ENCODE peak calls at places on chromosomes 11 and 22, in eight cellular contexts. A is HCT116; Y is fibroblast of lung; W is CD8-positive, alpha-beta T cell; F is upper lobe of right lung; O is colonic mucosa; Q is kidney; K is neural progenitor cell. I is an unnamed sample. For H3K4me1, the result is how much of the 10 kb centered on the place peaks cover.

GRCh38 chr11:100914415-100914814 is 215.2 kb downstream of the PGR start:
- DNase-seq in A (no peak), F (no peak), W (no peak), Y (no peak), K (no peak), Q (no peak), O (no peak), I (no peak)

GRCh38 chr11:46345131-46345597 is 2.1 kb upstream of the DGKZ start:
- DNase-seq in Q (peak), A (no peak), W (no peak), K (peak), Y (no peak), F (peak), O (no peak), I (no peak)

GRCh38 chr11:33700425-33701271 is at the start of gene C11orf91:
- DNase-seq in A (peak), F (peak), W (peak), K (peak), Q (peak), O (peak), Y (peak), I (peak)

GRCh38 chr22:37128555-37129281 is 19.2 kb upstream of the TMPRSS6 start:
- DNase-seq in F (no peak), W (no peak), A (no peak), Q (no peak), O (no peak), K (no peak), Y (no peak), I (no peak)

GRCh38 chr22:47008208-47008885 is 245.9 kb downstream of the TBC1D22A start:
- DNase-seq in A (no peak), O (no peak), Q (peak), K (no peak), F (peak), Y (no peak), W (no peak), I (no peak)

GRCh38 chr11:87460269-87460668 is 422.5 kb downstream of the TMEM135 start:
- DNase-seq in O (no peak), A (no peak), K (no peak), Y (no peak), Q (no peak), F (no peak), W (no peak), I (no peak)

GRCh38 chr11:16098827-16099226 is 257.5 kb downstream of the SOX6 start:
- DNase-seq in Q (no peak), W (no peak), A (no peak), K (no peak), F (no peak), Y (no peak), O (no peak), I (no peak)

GRCh38 chr11:102085864-102086551 is 24.2 kb upstream of the YAP1 start:
- DNase-seq in W (no peak), Y (peak), Q (no peak), A (peak), F (no peak), K (no peak), O (no peak), I (no peak)

GRCh38 chr11:94968334-94968958 is 4.9 kb downstream of the CWC15 start:
- DNase-seq in F (no peak), Y (peak), Q (no peak), K (no peak), O (no peak), A (no peak), W (no peak), I (peak)

GRCh38 chr11:75583710-75584658 is 21.9 kb downstream of the SERPINH1 start:
- DNase-seq in Y (peak), O (peak), F (peak), W (no peak), K (peak), Q (peak), A (no peak), I (peak)

GRCh38 chr22:16965560-16965959 is 42.5 kb downstream of the GAB4 start:
- DNase-seq in F (no peak), W (no peak), O (no peak), Y (no peak), A (no peak), Q (peak), K (no peak), I (no peak)

GRCh38 chr11:12801976-12802375 is 127.8 kb downstream of the TEAD1 start:
- DNase-seq in A (no peak), F (no peak), O (no peak), Y (no peak), Q (no peak), W (no peak), K (no peak), I (no peak)

GRCh38 chr22:19806213-19807160 is 45.9 kb downstream of the TBX1 start:
- DNase-seq in Y (peak), F (peak), W (no peak), A (peak), K (no peak), O (peak), Q (peak), I (peak)

GRCh38 chr11:35318977-35319925 is 100.1 kb downstream of the SLC1A2 start:
- DNase-seq in K (no peak), Q (no peak), A (no peak), W (no peak), Y (peak), O (no peak), F (no peak), I (peak)

GRCh38 chr11:60960405-60960804 is 8.4 kb upstream of the SLC15A3 start:
- DNase-seq in W (no peak), K (no peak), Y (no peak), A (no peak), F (no peak), Q (no peak), O (no peak), I (no peak)

GRCh38 chr11:131924446-131925240 is 554.2 kb downstream of the NTM start:
- DNase-seq in Q (no peak), Y (peak), O (no peak), W (no peak), K (no peak), A (no peak), F (no peak), I (no peak)

GRCh38 chr22:39900306-39901227 is at the start of gene GRAP2:
- DNase-seq in A (no peak), Y (no peak), F (no peak), W (peak), K (no peak), O (no peak), Q (no peak), I (no peak)

GRCh38 chr11:120188371-120188770 is 22.5 kb upstream of the OAF start:
- DNase-seq in K (no peak), Y (no peak), W (no peak), Q (no peak), A (no peak), O (no peak), F (peak), I (no peak)

GRCh38 chr11:86145439-86146156 is 76.7 kb upstream of the PICALM start:
- DNase-seq in F (no peak), Q (no peak), W (no peak), O (no peak), A (no peak), K (no peak), Y (no peak), I (no peak)

GRCh38 chr22:43241138-43241597 is 54.2 kb upstream of the TTLL12 start:
- DNase-seq in O (no peak), W (no peak), Q (no peak), F (peak), K (no peak), A (no peak), Y (no peak), I (no peak)

GRCh38 chr11:2445107-2445947 is 519 bp downstream of the KCNQ1 start:
- DNase-seq in F (peak), A (no peak), Y (no peak), Q (peak), O (peak), K (peak), W (no peak), I (no peak)

GRCh38 chr11:85299247-85299646 is 327.9 kb downstream of the DLG2 start:
- DNase-seq in Q (no peak), W (no peak), K (no peak), A (no peak), O (peak), Y (peak), F (no peak), I (peak)

GRCh38 chr11:113332638-113333329 is 18.4 kb downstream of the TTC12 start:
- DNase-seq in F (no peak), Q (no peak), O (no peak), Y (no peak), A (no peak), K (no peak), W (no peak), I (no peak)

GRCh38 chr11:35288817-35289541 is 130.4 kb downstream of the SLC1A2 start:
- DNase-seq in Y (peak), A (no peak), F (no peak), O (no peak), W (no peak), K (no peak), Q (no peak), I (no peak)

GRCh38 chr11:122068096-122068495 is 47.9 kb downstream of the BLID start:
- DNase-seq in A (no peak), Q (no peak), Y (peak), W (no peak), F (no peak), K (no peak), O (no peak), I (no peak)

GRCh38 chr22:40313007-40313406 is 33.3 kb upstream of the ADSL start:
- DNase-seq in Y (no peak), Q (no peak), A (no peak), O (no peak), W (no peak), F (no peak), K (no peak), I (no peak)

GRCh38 chr11:77287615-77288273 is 13.7 kb downstream of the GDPD4 start:
- DNase-seq in K (no peak), Y (peak), O (no peak), F (no peak), W (no peak), Q (no peak), A (no peak), I (peak)

GRCh38 chr11:64305691-64306562 is 603 bp downstream of the ESRRA start:
- DNase-seq in K (peak), W (peak), Y (peak), O (peak), A (peak), F (peak), Q (peak), I (peak)

GRCh38 chr22:27731621-27732020 is 69.9 kb downstream of the MN1 start:
- DNase-seq in A (no peak), Q (no peak), F (peak), W (no peak), O (no peak), Y (no peak), K (no peak), I (no peak)

GRCh38 chr11:6617315-6617781 is 1.9 kb downstream of the TPP1 start:
- DNase-seq in Q (peak), Y (no peak), K (no peak), O (no peak), W (no peak), F (no peak), A (no peak), I (peak)

GRCh38 chr11:34036456-34036855 is 15.1 kb upstream of the CAPRIN1 start:
- DNase-seq in O (no peak), F (no peak), Q (no peak), A (no peak), K (no peak), Y (no peak), W (no peak), I (peak)

GRCh38 chr11:122258446-122258994 is 142.5 kb upstream of the BLID start:
- DNase-seq in W (no peak), F (no peak), A (no peak), K (no peak), Y (peak), O (no peak), Q (no peak), I (peak)

GRCh38 chr11:81869337-81870065 is 864.2 kb downstream of the FAM181B start:
- DNase-seq in A (no peak), K (no peak), Y (peak), W (peak), O (peak), Q (no peak), F (no peak), I (no peak)

GRCh38 chr11:66745356-66746235 is 16.6 kb upstream of the SPTBN2 start:
- DNase-seq in O (peak), F (peak), A (no peak), K (peak), Y (no peak), W (peak), Q (peak), I (no peak)

GRCh38 chr22:46775789-46776485 is 13.5 kb downstream of the TBC1D22A start:
- DNase-seq in O (no peak), Y (no peak), A (no peak), W (no peak), Q (peak), F (no peak), K (no peak), I (no peak)

GRCh38 chr11:76086713-76087635 is 119.3 kb downstream of the WNT11 start:
- DNase-seq in O (no peak), Y (peak), A (no peak), K (no peak), F (no peak), Q (no peak), W (no peak), I (no peak)

GRCh38 chr11:34468209-34468841 is 29.6 kb downstream of the CAT start:
- DNase-seq in Y (no peak), A (peak), K (peak), F (no peak), O (peak), Q (no peak), W (no peak), I (peak)

GRCh38 chr11:21007297-21007696 is 337.9 kb downstream of the NELL1 start:
- DNase-seq in O (no peak), F (no peak), K (no peak), A (no peak), Y (no peak), Q (no peak), W (no peak), I (no peak)

GRCh38 chr11:65429069-65429681 is 6.6 kb downstream of the NEAT1 start:
- DNase-seq in K (peak), A (no peak), F (no peak), Y (peak), O (peak), W (no peak), Q (no peak), I (no peak)

GRCh38 chr22:28883917-28884753 is 763 bp downstream of the ZNRF3 start:
- DNase-seq in F (peak), Q (peak), Y (peak), A (peak), W (peak), O (peak), K (peak), I (peak)

GRCh38 chr11:128727811-128728431 is 34.0 kb downstream of the FLI1 start:
- DNase-seq in A (no peak), W (no peak), F (no peak), K (no peak), Y (no peak), O (no peak), Q (no peak), I (no peak)
- H3K27ac ChIP-seq in A (no peak), W (no peak), F (peak), K (no peak), Y (no peak), O (no peak), Q (no peak), I (no peak)

DNA sequence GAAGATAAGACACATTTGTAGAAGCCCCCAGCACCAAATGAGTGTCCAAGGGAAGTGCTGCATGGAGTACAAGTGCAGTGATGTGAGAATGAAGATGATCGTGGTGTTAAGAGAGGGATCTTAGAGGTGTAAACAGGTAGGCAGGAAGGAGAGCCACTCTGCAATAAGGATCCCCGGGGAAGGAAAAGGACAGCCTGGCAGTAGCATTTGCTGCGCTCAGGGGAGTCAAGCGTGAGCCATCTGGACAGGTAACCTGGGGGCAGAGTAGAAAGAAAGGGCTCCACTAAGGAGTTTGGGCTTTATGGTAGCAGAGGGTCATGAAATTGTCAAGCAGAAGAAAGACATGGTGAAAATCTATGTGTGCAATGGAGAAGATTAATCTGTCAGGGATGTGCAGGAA is 587.2 kb downstream of the BUD13 start:
- DNase-seq in Y (no peak), K (no peak), W (no peak), A (no peak), O (no peak), F (no peak), Q (no peak), I (no peak)
- H3K4me1 ChIP-seq in Y (under half), K (under half), W (under half), A (under half), O (under half), F (under half), Q (under half), I (under half)

GRCh38 chr11:72348250-72348649 is 86.1 kb downstream of the CLPB start:
- DNase-seq in A (no peak), Q (no peak), W (no peak), Y (no peak), F (no peak), O (no peak), K (no peak), I (no peak)
- TF ChIP-seq CTCF in A (peak), Q (no peak), W (no peak), Y (no peak), F (no peak), O (no peak), K (no peak), I (no peak)

GRCh38 chr11:73236205-73236765 is 18.2 kb downstream of the P2RY2 start:
- DNase-seq in K (no peak), O (no peak), Y (no peak), A (no peak), Q (peak), F (peak), W (no peak), I (no peak)
- H3K27ac ChIP-seq in K (no peak), O (no peak), Y (no peak), A (no peak), Q (no peak), F (no peak), W (no peak), I (no peak)

GRCh38 chr11:71453911-71454304 is 905 bp downstream of the NADSYN1 start:
- DNase-seq in A (no peak), Y (no peak), F (no peak), K (no peak), W (no peak), Q (no peak), O (no peak), I (no peak)
- H3K4me1 ChIP-seq in A (under half), Y (under half), F (under half), K (under half), W (under half), Q (under half), O (under half), I (under half)